ENCODE peak calls at places on chromosomes 7 and 10, in eight cellular contexts. A is H9; F is colonic mucosa; X is uterus; J is NCI-H1694; M is stimulated activated CD8-positive, alpha-beta memory T cell treated with anti-CD3 and anti-CD28 coated beads, Interleukin-15, amount 100 ng/mL, for 24 hours; K is NCI-H1092 treated with DMSO at 0.1 percent for 48 hours; H is C1 segment of cervical spinal cord. P is an unnamed sample.

GRCh38 chr10:12902135-12902572 is 99.4 kb downstream of the CCDC3 start:
- DNase-seq in K (peak), H (no peak), A (peak), M (peak), F (peak), J (peak), X (peak), P (peak)

GRCh38 chr10:129949411-129950335 is 14.4 kb downstream of the EBF3 start:
- DNase-seq in X (peak), A (peak), M (no peak), K (no peak), F (no peak), J (no peak), H (no peak), P (no peak)

GRCh38 chr10:49037187-49037586 is 78.1 kb downstream of the VSTM4 start:
- DNase-seq in A (no peak), M (no peak), X (no peak), F (no peak), K (no peak), J (no peak), H (no peak), P (no peak)

GRCh38 chr7:132966731-132967130 is 115.2 kb downstream of the CHCHD3 start:
- DNase-seq in F (no peak), H (no peak), X (no peak), J (no peak), A (no peak), K (no peak), M (no peak), P (peak)

GRCh38 chr10:30493609-30494530 is 59.9 kb downstream of the MAP3K8 start:
- DNase-seq in A (no peak), X (peak), J (no peak), M (no peak), H (peak), K (no peak), F (peak), P (no peak)

GRCh38 chr7:46080595-46081159 is 159.6 kb upstream of the IGFBP3 start:
- DNase-seq in X (no peak), A (no peak), J (no peak), H (no peak), M (no peak), K (no peak), F (no peak), P (peak)

GRCh38 chr10:68423522-68423921 is 16.4 kb upstream of the RUFY2 start:
- DNase-seq in A (no peak), F (no peak), J (no peak), M (no peak), H (no peak), X (no peak), K (no peak), P (no peak)

GRCh38 chr10:80454526-80455460 is 683 bp downstream of the TSPAN14 start:
- DNase-seq in M (no peak), H (peak), J (no peak), X (peak), K (peak), A (peak), F (peak), P (no peak)

GRCh38 chr7:1380821-1381580 is 78.3 kb downstream of the MICALL2 start:
- DNase-seq in A (no peak), H (no peak), F (no peak), J (no peak), K (no peak), M (no peak), X (no peak), P (no peak)

GRCh38 chr7:159158888-159159405 is 14.3 kb upstream of the VIPR2 start:
- DNase-seq in F (no peak), X (no peak), A (no peak), J (no peak), M (no peak), H (no peak), K (no peak), P (no peak)

GRCh38 chr7:115293628-115294236 is 371.8 kb downstream of the MDFIC start:
- DNase-seq in J (no peak), X (no peak), H (no peak), M (no peak), A (no peak), K (no peak), F (no peak), P (peak)

GRCh38 chr7:6536262-6536770 is 14.9 kb downstream of the GRID2IP start:
- DNase-seq in J (peak), M (no peak), H (peak), A (no peak), F (no peak), X (no peak), K (peak), P (no peak)

GRCh38 chr7:128135275-128136214 is 104.3 kb upstream of the LRRC4 start:
- DNase-seq in J (peak), A (peak), M (peak), F (peak), H (peak), K (peak), X (peak), P (no peak)

GRCh38 chr10:8402469-8403074 is 348.1 kb downstream of the GATA3 start:
- DNase-seq in J (no peak), M (no peak), A (no peak), H (no peak), K (no peak), F (no peak), X (no peak), P (no peak)

GRCh38 chr10:97059006-97059871 is 126.5 kb downstream of the SLIT1 start:
- DNase-seq in H (peak), J (no peak), M (no peak), K (no peak), F (no peak), A (peak), X (no peak), P (no peak)

GRCh38 chr10:124949543-124949942 is 7.6 kb downstream of the ZRANB1 start:
- DNase-seq in J (no peak), F (no peak), M (no peak), H (no peak), A (no peak), K (no peak), X (no peak), P (no peak)

GRCh38 chr10:95998274-95998673 is 45.1 kb upstream of the CCNJ start:
- DNase-seq in K (no peak), F (no peak), J (no peak), X (no peak), A (no peak), H (no peak), M (no peak), P (no peak)

P was measured in NCI-H226.